ENCODE peak calls at places on chromosomes 13 and 19, in seven cellular contexts. One of them, this sample, is unnamed.

GRCh38 chr19:49893135-49893534 is 3.6 kb downstream of the IL4I1 start:
- DNase-seq in HT-29: no peak
- DNase-seq in lower lobe of right lung: no peak
- DNase-seq in astrocyte of the spinal cord: no peak
- DNase-seq in Daoy: no peak
- DNase-seq in T-helper 9 cell: no peak
- DNase-seq in heart left ventricle: peak; percentile 44
- DNase-seq in this sample: no peak

GRCh38 chr13:71864094-71864980 is 2.7 kb downstream of the DACH1 start:
- DNase-seq in HT-29: no peak
- DNase-seq in lower lobe of right lung: peak; percentile 66
- DNase-seq in astrocyte of the spinal cord: peak; percentile 13
- DNase-seq in Daoy: no peak
- DNase-seq in T-helper 9 cell: no peak
- DNase-seq in heart left ventricle: peak; percentile 80
- DNase-seq in this sample: no peak

GRCh38 chr13:26688286-26688685 is 72.3 kb downstream of the GPR12 start:
- DNase-seq in HT-29: no peak
- DNase-seq in lower lobe of right lung: no peak
- DNase-seq in astrocyte of the spinal cord: no peak
- DNase-seq in Daoy: no peak
- DNase-seq in T-helper 9 cell: no peak
- DNase-seq in heart left ventricle: no peak
- DNase-seq in this sample: no peak

GRCh38 chr13:110371550-110372465 is 64.7 kb downstream of the COL4A2 start:
- DNase-seq in HT-29: no peak
- DNase-seq in lower lobe of right lung: no peak
- DNase-seq in astrocyte of the spinal cord: peak; percentile 45
- DNase-seq in Daoy: peak; percentile 71
- DNase-seq in T-helper 9 cell: no peak
- DNase-seq in heart left ventricle: no peak
- DNase-seq in this sample: no peak

GRCh38 chr13:37306778-37307544 is 201.5 kb upstream of the CSNK1A1L start:
- DNase-seq in HT-29: no peak
- DNase-seq in lower lobe of right lung: no peak
- DNase-seq in astrocyte of the spinal cord: peak; percentile 98
- DNase-seq in Daoy: no peak
- DNase-seq in T-helper 9 cell: no peak
- DNase-seq in heart left ventricle: no peak
- DNase-seq in this sample: no peak

GRCh38 chr13:41615520-41615838 is 158.1 kb downstream of the RGCC start:
- DNase-seq in HT-29: peak; percentile 23
- DNase-seq in lower lobe of right lung: no peak
- DNase-seq in astrocyte of the spinal cord: no peak
- DNase-seq in Daoy: no peak
- DNase-seq in T-helper 9 cell: no peak
- DNase-seq in heart left ventricle: no peak
- DNase-seq in this sample: no peak

GRCh38 chr13:76016799-76017198 is 380.7 kb downstream of the LMO7 start:
- DNase-seq in HT-29: peak; percentile 72
- DNase-seq in lower lobe of right lung: peak; percentile 16
- DNase-seq in astrocyte of the spinal cord: peak; percentile 18
- DNase-seq in Daoy: peak; percentile 5
- DNase-seq in T-helper 9 cell: no peak
- DNase-seq in heart left ventricle: no peak
- DNase-seq in this sample: no peak

GRCh38 chr19:49017666-49018351 is 918 bp upstream of the LHB start:
- DNase-seq in HT-29: peak; percentile 71
- DNase-seq in lower lobe of right lung: peak; percentile 67
- DNase-seq in astrocyte of the spinal cord: peak; percentile 57
- DNase-seq in Daoy: peak; percentile 85
- DNase-seq in T-helper 9 cell: peak; percentile 56
- DNase-seq in heart left ventricle: peak; percentile 77
- DNase-seq in this sample: peak; percentile 52

GRCh38 chr19:28966737-28967401 is 246.1 kb downstream of the UQCRFS1 start:
- DNase-seq in HT-29: no peak
- DNase-seq in lower lobe of right lung: no peak
- DNase-seq in astrocyte of the spinal cord: peak; percentile 1
- DNase-seq in Daoy: peak; percentile 36
- DNase-seq in T-helper 9 cell: no peak
- DNase-seq in heart left ventricle: no peak
- DNase-seq in this sample: no peak

GRCh38 chr13:43544011-43544410 is 242.8 kb downstream of the ENOX1 start:
- DNase-seq in HT-29: no peak
- DNase-seq in lower lobe of right lung: no peak
- DNase-seq in astrocyte of the spinal cord: peak; percentile 19
- DNase-seq in Daoy: peak; percentile 17
- DNase-seq in T-helper 9 cell: no peak
- DNase-seq in heart left ventricle: no peak
- DNase-seq in this sample: no peak

GRCh38 chr13:57270493-57270892 is 103.5 kb downstream of the PRR20E start:
- DNase-seq in HT-29: no peak
- DNase-seq in lower lobe of right lung: no peak
- DNase-seq in astrocyte of the spinal cord: no peak
- DNase-seq in Daoy: no peak
- DNase-seq in T-helper 9 cell: no peak
- DNase-seq in heart left ventricle: no peak
- DNase-seq in this sample: no peak

GRCh38 chr19:37905936-37906867 is at the start of gene WDR87:
- DNase-seq in HT-29: peak; percentile 73
- DNase-seq in lower lobe of right lung: peak; percentile 62
- DNase-seq in astrocyte of the spinal cord: peak; percentile 21
- DNase-seq in Daoy: peak; percentile 41
- DNase-seq in T-helper 9 cell: peak; percentile 21
- DNase-seq in heart left ventricle: peak; percentile 64
- DNase-seq in this sample: peak; percentile 38

GRCh38 chr13:31038834-31039552 is 106.5 kb downstream of the TEX26 start:
- DNase-seq in HT-29: peak; percentile 77
- DNase-seq in lower lobe of right lung: no peak
- DNase-seq in astrocyte of the spinal cord: peak; percentile 88
- DNase-seq in Daoy: peak; percentile 69
- DNase-seq in T-helper 9 cell: no peak
- DNase-seq in heart left ventricle: no peak
- DNase-seq in this sample: no peak

GRCh38 chr19:29687244-29687896 is 22.1 kb downstream of the PLEKHF1 start:
- DNase-seq in HT-29: no peak
- DNase-seq in lower lobe of right lung: no peak
- DNase-seq in astrocyte of the spinal cord: peak; percentile 95
- DNase-seq in Daoy: peak; percentile 92
- DNase-seq in T-helper 9 cell: no peak
- DNase-seq in heart left ventricle: no peak
- DNase-seq in this sample: no peak

GRCh38 chr19:51440052-51440451 is 18.2 kb downstream of the SIGLEC8 start:
- DNase-seq in HT-29: no peak
- DNase-seq in lower lobe of right lung: no peak
- DNase-seq in astrocyte of the spinal cord: no peak
- DNase-seq in Daoy: no peak
- DNase-seq in T-helper 9 cell: no peak
- DNase-seq in heart left ventricle: no peak
- DNase-seq in this sample: no peak

GRCh38 chr19:38663957-38664502 is 16.6 kb downstream of the ACTN4 start:
- DNase-seq in HT-29: no peak
- DNase-seq in lower lobe of right lung: no peak
- DNase-seq in astrocyte of the spinal cord: no peak
- DNase-seq in Daoy: no peak
- DNase-seq in T-helper 9 cell: no peak
- DNase-seq in heart left ventricle: peak; percentile 80
- DNase-seq in this sample: no peak

GRCh38 chr19:8209111-8209964 is at the start of gene CERS4:
- DNase-seq in HT-29: no peak
- DNase-seq in lower lobe of right lung: peak; percentile 81
- DNase-seq in astrocyte of the spinal cord: peak; percentile 5
- DNase-seq in Daoy: peak; percentile 76
- DNase-seq in T-helper 9 cell: peak; percentile 74
- DNase-seq in heart left ventricle: peak; percentile 90
- DNase-seq in this sample: peak; percentile 75

GRCh38 chr19:19218911-19219310 is 7.2 kb downstream of the NCAN start:
- DNase-seq in HT-29: no peak
- DNase-seq in lower lobe of right lung: no peak
- DNase-seq in astrocyte of the spinal cord: no peak
- DNase-seq in Daoy: no peak
- DNase-seq in T-helper 9 cell: no peak
- DNase-seq in heart left ventricle: no peak
- DNase-seq in this sample: no peak

GRCh38 chr13:66794340-66795031 is 435.6 kb downstream of the PCDH9 start:
- DNase-seq in HT-29: peak; percentile 6
- DNase-seq in lower lobe of right lung: no peak
- DNase-seq in astrocyte of the spinal cord: no peak
- DNase-seq in Daoy: no peak
- DNase-seq in T-helper 9 cell: no peak
- DNase-seq in heart left ventricle: no peak
- DNase-seq in this sample: no peak

GRCh38 chr13:99433543-99434075 is 67.7 kb upstream of the TM9SF2 start:
- DNase-seq in HT-29: no peak
- DNase-seq in lower lobe of right lung: no peak
- DNase-seq in astrocyte of the spinal cord: no peak
- DNase-seq in Daoy: no peak
- DNase-seq in T-helper 9 cell: no peak
- DNase-seq in heart left ventricle: no peak
- DNase-seq in this sample: no peak

GRCh38 chr19:51002542-51003311 is 1.3 kb upstream of the KLK8 start:
- DNase-seq in HT-29: peak; percentile 100
- DNase-seq in lower lobe of right lung: no peak
- DNase-seq in astrocyte of the spinal cord: no peak
- DNase-seq in Daoy: peak; percentile 83
- DNase-seq in T-helper 9 cell: no peak
- DNase-seq in heart left ventricle: no peak
- DNase-seq in this sample: no peak

GRCh38 chr19:677201-677600 is 1.0 kb downstream of the FSTL3 start:
- DNase-seq in HT-29: no peak
- DNase-seq in lower lobe of right lung: peak; percentile 80
- DNase-seq in astrocyte of the spinal cord: peak; percentile 85
- DNase-seq in Daoy: peak; percentile 95
- DNase-seq in T-helper 9 cell: no peak
- DNase-seq in heart left ventricle: peak; percentile 88
- DNase-seq in this sample: no peak

GRCh38 chr19:6034512-6034911 is 56.6 kb upstream of the RANBP3 start:
- DNase-seq in HT-29: no peak
- DNase-seq in lower lobe of right lung: no peak
- DNase-seq in astrocyte of the spinal cord: no peak
- DNase-seq in Daoy: no peak
- DNase-seq in T-helper 9 cell: no peak
- DNase-seq in heart left ventricle: no peak
- DNase-seq in this sample: no peak

GRCh38 chr19:48635966-48636858 is 967 bp downstream of the DBP start:
- DNase-seq in HT-29: peak; percentile 48
- DNase-seq in lower lobe of right lung: no peak
- DNase-seq in astrocyte of the spinal cord: no peak
- DNase-seq in Daoy: peak; percentile 9
- DNase-seq in T-helper 9 cell: no peak
- DNase-seq in heart left ventricle: peak; percentile 72
- DNase-seq in this sample: peak; percentile 30

GRCh38 chr19:47109541-47110375 is 3.8 kb downstream of the ZC3H4 start:
- DNase-seq in HT-29: peak; percentile 83
- DNase-seq in lower lobe of right lung: no peak
- DNase-seq in astrocyte of the spinal cord: peak; percentile 71
- DNase-seq in Daoy: no peak
- DNase-seq in T-helper 9 cell: no peak
- DNase-seq in heart left ventricle: no peak
- DNase-seq in this sample: peak; percentile 6